ENCODE peak calls at places on chromosomes 16 and 17, in five cellular contexts. One of them, this sample, is unnamed.

GRCh38 chr16:46996391-46996790 is 22.9 kb upstream of the DNAJA2 start:
- DNase-seq in GM23248: no peak
- DNase-seq in hepatocyte: no peak
- DNase-seq in aorta: no peak
- DNase-seq in pancreas: no peak
- DNase-seq in this sample: peak; percentile 46

GRCh38 chr17:64115871-64116534 is 13.9 kb downstream of the ERN1 start:
- DNase-seq in GM23248: peak; percentile 91
- DNase-seq in hepatocyte: no peak
- DNase-seq in aorta: no peak
- DNase-seq in pancreas: peak; percentile 55
- DNase-seq in this sample: no peak

GRCh38 chr17:73683788-73684582 is 39.7 kb upstream of the SDK2 start:
- DNase-seq in GM23248: no peak
- DNase-seq in hepatocyte: no peak
- DNase-seq in aorta: no peak
- DNase-seq in pancreas: no peak
- DNase-seq in this sample: no peak

GRCh38 chr16:87123356-87124001 is 193.7 kb downstream of the C16orf95 start:
- DNase-seq in GM23248: no peak
- DNase-seq in hepatocyte: no peak
- DNase-seq in aorta: no peak
- DNase-seq in pancreas: no peak
- DNase-seq in this sample: peak; percentile 23

GRCh38 chr16:2816751-2817495 is at the start of gene PRSS21:
- DNase-seq in GM23248: no peak
- DNase-seq in hepatocyte: no peak
- DNase-seq in aorta: peak; percentile 68
- DNase-seq in pancreas: no peak
- DNase-seq in this sample: peak; percentile 59

GRCh38 chr17:49968380-49969133 is 433 bp upstream of the DLX4 start:
- DNase-seq in GM23248: peak; percentile 92
- DNase-seq in hepatocyte: peak; percentile 91
- DNase-seq in aorta: peak; percentile 84
- DNase-seq in pancreas: peak; percentile 48
- DNase-seq in this sample: peak; percentile 95

GRCh38 chr16:57093845-57094564 is 1.6 kb downstream of the CPNE2 start:
- DNase-seq in GM23248: no peak
- DNase-seq in hepatocyte: no peak
- DNase-seq in aorta: no peak
- DNase-seq in pancreas: no peak
- DNase-seq in this sample: no peak

GRCh38 chr16:23333962-23334361 is 31.9 kb downstream of the SCNN1B start:
- DNase-seq in GM23248: no peak
- DNase-seq in hepatocyte: no peak
- DNase-seq in aorta: peak; percentile 40
- DNase-seq in pancreas: no peak
- DNase-seq in this sample: no peak

GRCh38 chr16:70715860-70716357 is 30.1 kb upstream of the MTSS2 start:
- DNase-seq in GM23248: peak; percentile 21
- DNase-seq in hepatocyte: peak; percentile 75
- DNase-seq in aorta: no peak
- DNase-seq in pancreas: no peak
- DNase-seq in this sample: peak; percentile 44

GRCh38 chr17:63698381-63698885 is 1.5 kb downstream of the LIMD2 start:
- DNase-seq in GM23248: no peak
- DNase-seq in hepatocyte: no peak
- DNase-seq in aorta: no peak
- DNase-seq in pancreas: peak; percentile 28
- DNase-seq in this sample: no peak

GRCh38 chr16:23354246-23354645 is 52.1 kb downstream of the SCNN1B start:
- DNase-seq in GM23248: no peak
- DNase-seq in hepatocyte: no peak
- DNase-seq in aorta: peak; percentile 68
- DNase-seq in pancreas: no peak
- DNase-seq in this sample: no peak

GRCh38 chr17:75521951-75522727 is 3.4 kb upstream of the LLGL2 start:
- DNase-seq in GM23248: peak; percentile 57
- DNase-seq in hepatocyte: no peak
- DNase-seq in aorta: no peak
- DNase-seq in pancreas: no peak
- DNase-seq in this sample: no peak

GRCh38 chr16:1433756-1434155 is 2.9 kb downstream of the PERCC1 start:
- DNase-seq in GM23248: no peak
- DNase-seq in hepatocyte: no peak
- DNase-seq in aorta: no peak
- DNase-seq in pancreas: no peak
- DNase-seq in this sample: no peak

GRCh38 chr17:81277421-81277820 is 17.7 kb downstream of the SLC38A10 start:
- DNase-seq in GM23248: no peak
- DNase-seq in hepatocyte: peak; percentile 32
- DNase-seq in aorta: no peak
- DNase-seq in pancreas: no peak
- DNase-seq in this sample: no peak

GRCh38 chr17:57914274-57915147 is 40.7 kb downstream of the CUEDC1 start:
- DNase-seq in GM23248: no peak
- DNase-seq in hepatocyte: no peak
- DNase-seq in aorta: no peak
- DNase-seq in pancreas: no peak
- DNase-seq in this sample: no peak

GRCh38 chr17:36936455-36936934 is 780 bp upstream of the LHX1 start:
- DNase-seq in GM23248: no peak
- DNase-seq in hepatocyte: no peak
- DNase-seq in aorta: no peak
- DNase-seq in pancreas: no peak
- DNase-seq in this sample: no peak

GRCh38 chr17:38464723-38465419 is 36.6 kb downstream of the ARHGAP23 start:
- DNase-seq in GM23248: peak; percentile 98
- DNase-seq in hepatocyte: peak; percentile 89
- DNase-seq in aorta: peak; percentile 96
- DNase-seq in pancreas: peak; percentile 24
- DNase-seq in this sample: peak; percentile 98

GRCh38 chr16:56812884-56813283 is 52.1 kb upstream of the SLC12A3 start:
- DNase-seq in GM23248: peak; percentile 56
- DNase-seq in hepatocyte: no peak
- DNase-seq in aorta: no peak
- DNase-seq in pancreas: no peak
- DNase-seq in this sample: no peak

GRCh38 chr16:85169333-85170065 is 57.2 kb upstream of the CIBAR2 start:
- DNase-seq in GM23248: peak; percentile 70
- DNase-seq in hepatocyte: no peak
- DNase-seq in aorta: no peak
- DNase-seq in pancreas: no peak
- DNase-seq in this sample: no peak

GRCh38 chr16:35573407-35573806 is 2114.0 kb downstream of the TP53TG3F start:
- DNase-seq in GM23248: no peak
- DNase-seq in hepatocyte: no peak
- DNase-seq in aorta: no peak
- DNase-seq in pancreas: no peak
- DNase-seq in this sample: no peak
- H3K9me3 ChIP-seq in GM23248: no peaks in the 10 kb centered on the region
- H3K9me3 ChIP-seq in hepatocyte: no peaks in the 10 kb centered on the region
- H3K9me3 ChIP-seq in aorta: peaks cover 2% of the 10 kb centered on the region
- H3K9me3 ChIP-seq in pancreas: no peaks in the 10 kb centered on the region
- H3K9me3 ChIP-seq in this sample: no peaks in the 10 kb centered on the region

GRCh38 chr16:72923757-72924156 is 124.2 kb downstream of the ZFHX3 start:
- DNase-seq in GM23248: no peak
- DNase-seq in hepatocyte: no peak
- DNase-seq in aorta: no peak
- DNase-seq in pancreas: no peak
- DNase-seq in this sample: no peak

GRCh38 chr16:72924487-72924886 is 123.4 kb downstream of the ZFHX3 start:
- DNase-seq in GM23248: no peak
- DNase-seq in hepatocyte: no peak
- DNase-seq in aorta: no peak
- DNase-seq in pancreas: no peak
- DNase-seq in this sample: no peak

GRCh38 chr16:72922714-72923113 is 125.2 kb downstream of the ZFHX3 start:
- DNase-seq in GM23248: no peak
- DNase-seq in hepatocyte: no peak
- DNase-seq in aorta: no peak
- DNase-seq in pancreas: no peak
- DNase-seq in this sample: no peak

GRCh38 chr16:72921620-72922019 is 126.3 kb downstream of the ZFHX3 start:
- DNase-seq in GM23248: peak; percentile 36
- DNase-seq in hepatocyte: peak; percentile 50
- DNase-seq in aorta: peak; percentile 83
- DNase-seq in pancreas: peak; percentile 31
- DNase-seq in this sample: no peak

GRCh38 chr16:72921106-72921505 is 126.8 kb downstream of the ZFHX3 start:
- DNase-seq in GM23248: no peak
- DNase-seq in hepatocyte: no peak
- DNase-seq in aorta: no peak
- DNase-seq in pancreas: no peak
- DNase-seq in this sample: no peak
- H3K4me3 ChIP-seq in GM23248: no peak overlapping the region
- H3K4me3 ChIP-seq in hepatocyte: no peak overlapping the region
- H3K4me3 ChIP-seq in aorta: no peak overlapping the region
- H3K4me3 ChIP-seq in pancreas: no peak overlapping the region
- H3K4me3 ChIP-seq in this sample: no peak overlapping the region

GRCh38 chr17:78831688-78832540 is 8.7 kb downstream of the USP36 start:
- DNase-seq in GM23248: no peak
- DNase-seq in hepatocyte: no peak
- DNase-seq in aorta: peak; percentile 37
- DNase-seq in pancreas: no peak
- DNase-seq in this sample: no peak
- H3K36me3 ChIP-seq in GM23248: peaks cover 81% of the 10 kb centered on the region
- H3K36me3 ChIP-seq in hepatocyte: peaks cover 8% of the 10 kb centered on the region
- H3K36me3 ChIP-seq in aorta: peaks cover 3% of the 10 kb centered on the region
- H3K36me3 ChIP-seq in pancreas: no peaks in the 10 kb centered on the region
- H3K36me3 ChIP-seq in this sample: peaks cover 91% of the 10 kb centered on the region

GRCh38 chr17:70076189-70076588 is 1.2 kb downstream of the KCNJ16 start:
- DNase-seq in GM23248: peak; percentile 8
- DNase-seq in hepatocyte: no peak
- DNase-seq in aorta: no peak
- DNase-seq in pancreas: no peak
- DNase-seq in this sample: no peak
- H3K9me3 ChIP-seq in GM23248: no peaks in the 10 kb centered on the region
- H3K9me3 ChIP-seq in hepatocyte: no peaks in the 10 kb centered on the region
- H3K9me3 ChIP-seq in aorta: no peaks in the 10 kb centered on the region
- H3K9me3 ChIP-seq in pancreas: no peaks in the 10 kb centered on the region
- H3K9me3 ChIP-seq in this sample: no peaks in the 10 kb centered on the region

GRCh38 chr16:13958438-13958837 is 38.5 kb downstream of the ERCC4 start:
- DNase-seq in GM23248: no peak
- DNase-seq in hepatocyte: peak; percentile 49
- DNase-seq in aorta: no peak
- DNase-seq in pancreas: no peak
- DNase-seq in this sample: no peak
- H3K4me3 ChIP-seq in GM23248: peak overlapping the region; percentile 77
- H3K4me3 ChIP-seq in hepatocyte: no peak overlapping the region
- H3K4me3 ChIP-seq in aorta: no peak overlapping the region
- H3K4me3 ChIP-seq in pancreas: no peak overlapping the region
- H3K4me3 ChIP-seq in this sample: no peak overlapping the region

GRCh38 chr16:88524274-88524972 is 45.8 kb upstream of the ZC3H18 start:
- DNase-seq in GM23248: no peak
- DNase-seq in hepatocyte: no peak
- DNase-seq in aorta: no peak
- DNase-seq in pancreas: no peak
- DNase-seq in this sample: no peak
- H3K36me3 ChIP-seq in GM23248: no peaks in the 10 kb centered on the region
- H3K36me3 ChIP-seq in hepatocyte: no peaks in the 10 kb centered on the region
- H3K36me3 ChIP-seq in aorta: no peaks in the 10 kb centered on the region
- H3K36me3 ChIP-seq in pancreas: no peaks in the 10 kb centered on the region
- H3K36me3 ChIP-seq in this sample: no peaks in the 10 kb centered on the region

GRCh38 chr16:75172578-75172977 is 24.3 kb downstream of the ZFP1 start:
- DNase-seq in GM23248: no peak
- DNase-seq in hepatocyte: no peak
- DNase-seq in aorta: no peak
- DNase-seq in pancreas: no peak
- DNase-seq in this sample: no peak
- H3K9me3 ChIP-seq in GM23248: peaks cover 26% of the 10 kb centered on the region
- H3K9me3 ChIP-seq in hepatocyte: peaks cover 47% of the 10 kb centered on the region
- H3K9me3 ChIP-seq in aorta: peaks cover 14% of the 10 kb centered on the region
- H3K9me3 ChIP-seq in pancreas: no peaks in the 10 kb centered on the region
- H3K9me3 ChIP-seq in this sample: peaks cover 8% of the 10 kb centered on the region

DNA sequence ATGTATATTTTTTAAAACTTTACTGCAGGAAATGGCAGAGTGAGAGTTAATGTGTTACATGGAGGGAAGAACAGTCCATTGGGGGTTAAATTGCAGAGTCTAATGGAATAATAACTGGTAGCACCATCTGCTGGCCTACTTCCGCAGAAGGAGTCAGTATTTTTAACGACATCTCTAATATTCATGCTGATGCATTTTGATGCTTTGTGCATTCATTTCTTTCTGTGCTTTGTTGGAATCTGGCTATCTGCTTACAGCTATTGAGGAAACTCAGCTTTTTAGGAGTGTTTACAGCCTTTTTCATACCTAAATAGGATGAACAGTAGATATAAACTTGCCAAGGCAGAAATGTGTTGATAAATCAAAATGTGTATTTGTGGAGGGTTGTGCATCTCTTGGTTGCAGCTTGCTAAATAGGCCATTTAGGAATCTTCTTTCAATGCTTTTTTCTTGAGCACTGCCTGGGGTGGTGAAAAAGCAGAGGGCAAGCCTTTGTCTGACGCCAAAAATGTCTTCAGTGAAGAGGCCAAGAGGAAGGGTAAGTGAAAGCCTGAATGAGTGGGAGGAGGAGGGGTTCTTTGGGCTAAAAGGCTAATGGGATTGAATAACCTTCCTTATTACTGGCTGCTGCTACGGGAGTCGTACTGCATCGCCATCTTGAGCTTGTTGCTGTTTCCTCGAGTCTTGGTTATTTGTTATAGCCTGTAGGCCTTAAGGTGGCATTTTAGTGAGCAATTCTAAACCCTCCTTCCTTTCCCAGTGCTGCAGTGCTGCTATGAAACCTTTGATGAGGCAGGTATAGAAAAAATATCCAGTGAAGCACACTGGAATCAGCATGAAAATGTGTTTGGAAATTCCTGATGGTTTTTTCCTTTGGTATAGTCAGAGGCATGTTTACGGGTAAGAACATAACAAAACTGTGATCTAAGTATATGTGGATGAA is 153.3 kb downstream of the CHD9 start:
- DNase-seq in GM23248: peak; percentile 89
- DNase-seq in hepatocyte: peak; percentile 76
- DNase-seq in aorta: no peak
- DNase-seq in pancreas: no peak
- DNase-seq in this sample: peak; percentile 68
- H3K4me3 ChIP-seq in GM23248: peak overlapping the region; percentile 76
- H3K4me3 ChIP-seq in hepatocyte: peak overlapping the region; percentile 33
- H3K4me3 ChIP-seq in aorta: peak overlapping the region; percentile 11
- H3K4me3 ChIP-seq in pancreas: no peak overlapping the region
- H3K4me3 ChIP-seq in this sample: peak overlapping the region; percentile 47

This sample was measured in MG63.